ENCODE peak calls at places on chromosomes 3 and 15, in seven cellular contexts. L is GM23338, Y is GM23248, N is PC-3, D is hepatocyte, Z is HCT116, S is MM.1S. U is an unnamed sample. For H3K9me2, the result is how much of the 10 kb centered on the place peaks cover.

GRCh38 chr3:42706721-42707619 is 4.4 kb upstream of the HHATL start:
- DNase-seq in D (no peak), Y (no peak), S (no peak), Z (no peak), N (no peak), L (no peak), U (no peak)

GRCh38 chr15:37995461-37996347 is 61.3 kb downstream of the TMCO5A start:
- DNase-seq in D (peak), L (peak), Z (peak), Y (peak), S (peak), N (peak), U (peak)

GRCh38 chr15:68183886-68184285 is 21.2 kb downstream of the CALML4 start:
- DNase-seq in Y (peak), D (no peak), N (no peak), Z (no peak), L (no peak), S (no peak), U (no peak)

GRCh38 chr3:152621006-152621868 is 213.7 kb upstream of the P2RY1 start:
- DNase-seq in L (no peak), Z (no peak), D (peak), N (no peak), S (no peak), Y (peak), U (no peak)

GRCh38 chr3:133437391-133438093 is 37.7 kb downstream of the BFSP2 start:
- DNase-seq in N (no peak), S (no peak), Z (no peak), D (no peak), Y (peak), L (peak), U (no peak)

GRCh38 chr3:52121459-52121795 is 32.8 kb downstream of the POC1A start:
- DNase-seq in N (no peak), Y (no peak), S (no peak), Z (no peak), D (no peak), L (no peak), U (no peak)

GRCh38 chr3:43531835-43532234 is 90.0 kb downstream of the ANO10 start:
- DNase-seq in L (no peak), Y (peak), Z (no peak), N (peak), S (no peak), D (no peak), U (no peak)

GRCh38 chr3:174295336-174295735 is 563.8 kb upstream of the NAALADL2 start:
- DNase-seq in L (no peak), D (no peak), Y (no peak), N (no peak), S (no peak), Z (no peak), U (no peak)

GRCh38 chr15:42363942-42364341 is 4.6 kb downstream of the CAPN3 start:
- DNase-seq in Y (no peak), D (no peak), S (no peak), N (no peak), L (no peak), Z (no peak), U (no peak)

GRCh38 chr3:179750720-179751328 is 98.0 kb downstream of the USP13 start:
- DNase-seq in Z (no peak), D (peak), Y (peak), L (peak), S (no peak), N (peak), U (no peak)

GRCh38 chr15:43370310-43370974 is 401 bp downstream of the ZSCAN29 start:
- DNase-seq in Y (peak), Z (no peak), L (peak), D (peak), S (no peak), N (no peak), U (no peak)

GRCh38 chr3:54772707-54773106 is 155.2 kb downstream of the LRTM1 start:
- DNase-seq in Y (no peak), N (no peak), S (no peak), L (peak), Z (no peak), D (no peak), U (no peak)

GRCh38 chr15:100242989-100243388 is 98.8 kb downstream of the ADAMTS17 start:
- DNase-seq in N (peak), L (no peak), Y (no peak), S (no peak), Z (no peak), D (no peak), U (no peak)

GRCh38 chr3:65955792-65956477 is 82.8 kb downstream of the MAGI1 start:
- DNase-seq in D (peak), S (no peak), Z (peak), Y (peak), N (peak), L (no peak), U (no peak)

GRCh38 chr3:31880020-31880419 is 101.0 kb downstream of the OSBPL10 start:
- DNase-seq in Z (no peak), L (no peak), N (peak), S (no peak), D (peak), Y (peak), U (no peak)

GRCh38 chr3:113264249-113264648 is 52.9 kb downstream of the BOC start:
- DNase-seq in S (no peak), Y (no peak), Z (no peak), N (no peak), D (no peak), L (peak), U (no peak)
- TF ChIP-seq EZH2 in S (no peak), Y (no peak), Z (no peak), N (no peak), D (no peak), L (no peak), U (no peak)

GRCh38 chr3:8550619-8551018 is 49.0 kb downstream of the LMCD1 start:
- DNase-seq in Z (no peak), D (no peak), S (no peak), L (no peak), N (no peak), Y (no peak), U (no peak)
- H3K9me2 ChIP-seq in Z (under half), D (under half), S (under half), L (under half), N (under half), Y (under half), U (under half)

GRCh38 chr3:38650248-38650940 is 907 bp upstream of the SCN5A start:
- DNase-seq in S (no peak), D (no peak), Y (peak), N (no peak), L (no peak), Z (no peak), U (no peak)
- TF ChIP-seq EZH2 in S (no peak), D (no peak), Y (no peak), N (no peak), L (no peak), Z (no peak), U (no peak)

DNA sequence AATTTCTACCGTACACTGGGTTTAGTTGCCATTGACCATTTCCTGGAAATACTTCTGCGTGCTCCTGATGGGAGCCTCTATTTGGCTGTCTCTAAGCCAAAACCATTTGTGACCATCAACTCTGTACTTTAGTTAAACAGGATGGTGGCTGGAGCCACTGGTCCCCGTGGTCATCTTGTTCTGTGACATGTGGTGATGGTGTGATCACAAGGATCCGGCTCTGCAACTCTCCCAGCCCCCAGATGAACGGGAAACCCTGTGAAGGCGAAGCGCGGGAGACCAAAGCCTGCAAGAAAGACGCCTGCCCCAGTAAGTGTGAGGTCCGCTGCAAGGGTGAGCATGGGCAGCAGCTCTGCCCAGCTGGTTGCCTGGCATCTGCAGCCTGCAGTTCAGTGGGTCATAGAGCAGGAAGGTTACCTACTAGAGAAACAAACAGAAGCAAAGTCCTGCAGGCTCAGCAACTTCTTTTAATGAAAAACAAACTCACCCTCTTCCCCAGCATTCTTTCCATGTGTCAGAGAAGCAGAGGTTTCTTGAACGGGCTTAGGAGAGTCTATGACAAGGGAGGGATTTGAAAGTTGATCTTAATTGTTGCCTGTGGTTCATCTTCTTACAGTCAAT is 7.1 kb downstream of the THBS1 start:
- DNase-seq in S (no peak), Z (no peak), L (no peak), D (no peak), N (no peak), Y (peak), U (no peak)
- H3K9me2 ChIP-seq in S (under half), Z (under half), L (under half), D (under half), N (under half), Y (under half), U (under half)

GRCh38 chr15:90869140-90869541 is 753 bp downstream of the FURIN start:
- DNase-seq in N (no peak), D (no peak), L (no peak), Z (no peak), Y (no peak), S (no peak), U (no peak)

GRCh38 chr15:90869601-90870353 is 1.4 kb downstream of the FURIN start:
- DNase-seq in Z (peak), N (peak), L (peak), Y (peak), D (peak), S (no peak), U (peak)

GRCh38 chr15:90871097-90871715 is 2.8 kb downstream of the FURIN start:
- DNase-seq in Z (no peak), Y (peak), N (no peak), L (peak), D (peak), S (peak), U (no peak)

GRCh38 chr15:90871716-90872480 is 3.5 kb downstream of the FURIN start:
- DNase-seq in D (peak), L (peak), Z (no peak), N (no peak), S (peak), Y (peak), U (no peak)

GRCh38 chr15:90870354-90871096 is 2.1 kb downstream of the FURIN start:
- DNase-seq in Y (peak), S (no peak), L (peak), Z (no peak), D (no peak), N (no peak), U (no peak)
- TF ChIP-seq EZH2 in Y (no peak), S (no peak), L (no peak), Z (no peak), D (no peak), N (no peak), U (no peak)

GRCh38 chr3:23202921-23203650 is at the start of gene UBE2E2:
- DNase-seq in D (peak), Y (peak), L (peak), N (peak), Z (no peak), S (peak), U (no peak)
- H3K9me2 ChIP-seq in D (under half), Y (under half), L (under half), N (under half), Z (under half), S (under half), U (under half)

GRCh38 chr3:139935071-139935865 is at the start of gene CLSTN2:
- DNase-seq in Y (peak), D (peak), N (no peak), S (peak), L (peak), Z (no peak), U (no peak)
- TF ChIP-seq EZH2 in Y (no peak), D (peak), N (peak), S (no peak), L (no peak), Z (no peak), U (no peak)